ENCODE peak calls at places on chromosome 22, in ten cellular contexts. One of them, this sample, is unnamed.
A peak's percentile ranks its signal among the peaks of the same experiment; 100 is the strongest.

GRCh38 chr22:17945851-17946690 is 78.3 kb downstream of the MICAL3 start:
- DNase-seq in GM23248: no peak
- DNase-seq in choroid plexus epithelial cell: no peak
- DNase-seq in mammary epithelial cell: no peak
- DNase-seq in HCT116: no peak
- DNase-seq in MCF 10A: no peak
- DNase-seq in nucleus accumbens: no peak
- DNase-seq in fibroblast of lung: no peak
- DNase-seq in GM06990: no peak
- DNase-seq in NCI-H526 treated with DMSO at 0.1 percent for 48 hours: no peak
- DNase-seq in this sample: no peak

GRCh38 chr22:44130076-44130711 is 50.5 kb upstream of the PARVG start:
- DNase-seq in GM23248: no peak
- DNase-seq in choroid plexus epithelial cell: peak; percentile 10
- DNase-seq in mammary epithelial cell: no peak
- DNase-seq in HCT116: no peak
- DNase-seq in MCF 10A: no peak
- DNase-seq in nucleus accumbens: no peak
- DNase-seq in fibroblast of lung: no peak
- DNase-seq in GM06990: no peak
- DNase-seq in NCI-H526 treated with DMSO at 0.1 percent for 48 hours: no peak
- DNase-seq in this sample: no peak

GRCh38 chr22:44797181-44797720 is 44.9 kb downstream of the ARHGAP8 start:
- DNase-seq in GM23248: no peak
- DNase-seq in choroid plexus epithelial cell: no peak
- DNase-seq in mammary epithelial cell: no peak
- DNase-seq in HCT116: no peak
- DNase-seq in MCF 10A: no peak
- DNase-seq in nucleus accumbens: peak; percentile 2
- DNase-seq in fibroblast of lung: no peak
- DNase-seq in GM06990: no peak
- DNase-seq in NCI-H526 treated with DMSO at 0.1 percent for 48 hours: no peak
- DNase-seq in this sample: no peak

GRCh38 chr22:44402196-44403111 is 89.7 kb upstream of the SHISAL1 start:
- DNase-seq in GM23248: no peak
- DNase-seq in choroid plexus epithelial cell: no peak
- DNase-seq in mammary epithelial cell: no peak
- DNase-seq in HCT116: no peak
- DNase-seq in MCF 10A: no peak
- DNase-seq in nucleus accumbens: no peak
- DNase-seq in fibroblast of lung: no peak
- DNase-seq in GM06990: no peak
- DNase-seq in NCI-H526 treated with DMSO at 0.1 percent for 48 hours: no peak
- DNase-seq in this sample: no peak

GRCh38 chr22:35914665-35915476 is 113.8 kb downstream of the RBFOX2 start:
- DNase-seq in GM23248: peak; percentile 92
- DNase-seq in choroid plexus epithelial cell: peak; percentile 95
- DNase-seq in mammary epithelial cell: peak; percentile 91
- DNase-seq in HCT116: peak; percentile 80
- DNase-seq in MCF 10A: peak; percentile 95
- DNase-seq in nucleus accumbens: peak; percentile 67
- DNase-seq in fibroblast of lung: peak; percentile 92
- DNase-seq in GM06990: no peak
- DNase-seq in NCI-H526 treated with DMSO at 0.1 percent for 48 hours: peak; percentile 28
- DNase-seq in this sample: peak; percentile 66

GRCh38 chr22:42399315-42400271 is 32.6 kb downstream of the NFAM1 start:
- DNase-seq in GM23248: no peak
- DNase-seq in choroid plexus epithelial cell: peak; percentile 50
- DNase-seq in mammary epithelial cell: no peak
- DNase-seq in HCT116: no peak
- DNase-seq in MCF 10A: no peak
- DNase-seq in nucleus accumbens: no peak
- DNase-seq in fibroblast of lung: no peak
- DNase-seq in GM06990: no peak
- DNase-seq in NCI-H526 treated with DMSO at 0.1 percent for 48 hours: peak; percentile 50
- DNase-seq in this sample: no peak

GRCh38 chr22:26549902-26550497 is 37.7 kb upstream of the TFIP11 start:
- DNase-seq in GM23248: no peak
- DNase-seq in choroid plexus epithelial cell: peak; percentile 3
- DNase-seq in mammary epithelial cell: no peak
- DNase-seq in HCT116: no peak
- DNase-seq in MCF 10A: no peak
- DNase-seq in nucleus accumbens: no peak
- DNase-seq in fibroblast of lung: no peak
- DNase-seq in GM06990: no peak
- DNase-seq in NCI-H526 treated with DMSO at 0.1 percent for 48 hours: no peak
- DNase-seq in this sample: no peak

GRCh38 chr22:41848468-41848867 is 15.6 kb downstream of the SREBF2 start:
- DNase-seq in GM23248: peak; percentile 44
- DNase-seq in choroid plexus epithelial cell: no peak
- DNase-seq in mammary epithelial cell: no peak
- DNase-seq in HCT116: no peak
- DNase-seq in MCF 10A: peak; percentile 60
- DNase-seq in nucleus accumbens: no peak
- DNase-seq in fibroblast of lung: peak; percentile 61
- DNase-seq in GM06990: no peak
- DNase-seq in NCI-H526 treated with DMSO at 0.1 percent for 48 hours: no peak
- DNase-seq in this sample: no peak

GRCh38 chr22:32653823-32654222 is 147.7 kb upstream of the TIMP3 start:
- DNase-seq in GM23248: no peak
- DNase-seq in choroid plexus epithelial cell: no peak
- DNase-seq in mammary epithelial cell: no peak
- DNase-seq in HCT116: no peak
- DNase-seq in MCF 10A: no peak
- DNase-seq in nucleus accumbens: no peak
- DNase-seq in fibroblast of lung: no peak
- DNase-seq in GM06990: no peak
- DNase-seq in NCI-H526 treated with DMSO at 0.1 percent for 48 hours: no peak
- DNase-seq in this sample: no peak

GRCh38 chr22:29871684-29872083 is 11.3 kb upstream of the MTMR3 start:
- DNase-seq in GM23248: no peak
- DNase-seq in choroid plexus epithelial cell: peak; percentile 15
- DNase-seq in mammary epithelial cell: no peak
- DNase-seq in HCT116: no peak
- DNase-seq in MCF 10A: no peak
- DNase-seq in nucleus accumbens: no peak
- DNase-seq in fibroblast of lung: no peak
- DNase-seq in GM06990: no peak
- DNase-seq in NCI-H526 treated with DMSO at 0.1 percent for 48 hours: no peak
- DNase-seq in this sample: no peak

GRCh38 chr22:24410110-24410856 is 17.1 kb upstream of the ADORA2A start:
- DNase-seq in GM23248: peak; percentile 44
- DNase-seq in choroid plexus epithelial cell: peak; percentile 57
- DNase-seq in mammary epithelial cell: no peak
- DNase-seq in HCT116: no peak
- DNase-seq in MCF 10A: peak; percentile 56
- DNase-seq in nucleus accumbens: no peak
- DNase-seq in fibroblast of lung: peak; percentile 61
- DNase-seq in GM06990: no peak
- DNase-seq in NCI-H526 treated with DMSO at 0.1 percent for 48 hours: no peak
- DNase-seq in this sample: no peak

GRCh38 chr22:47337161-47337621 is 574.7 kb downstream of the TBC1D22A start:
- DNase-seq in GM23248: peak; percentile 77
- DNase-seq in choroid plexus epithelial cell: peak; percentile 54
- DNase-seq in mammary epithelial cell: no peak
- DNase-seq in HCT116: peak; percentile 76
- DNase-seq in MCF 10A: peak; percentile 77
- DNase-seq in nucleus accumbens: no peak
- DNase-seq in fibroblast of lung: peak; percentile 92
- DNase-seq in GM06990: no peak
- DNase-seq in NCI-H526 treated with DMSO at 0.1 percent for 48 hours: no peak
- DNase-seq in this sample: no peak

GRCh38 chr22:18032455-18033101 is 8.2 kb upstream of the MICAL3 start:
- DNase-seq in GM23248: peak; percentile 95
- DNase-seq in choroid plexus epithelial cell: no peak
- DNase-seq in mammary epithelial cell: peak; percentile 96
- DNase-seq in HCT116: peak; percentile 60
- DNase-seq in MCF 10A: peak; percentile 96
- DNase-seq in nucleus accumbens: no peak
- DNase-seq in fibroblast of lung: peak; percentile 55
- DNase-seq in GM06990: no peak
- DNase-seq in NCI-H526 treated with DMSO at 0.1 percent for 48 hours: no peak
- DNase-seq in this sample: no peak

GRCh38 chr22:44068422-44069191 is 44.5 kb downstream of the PARVB start:
- DNase-seq in GM23248: no peak
- DNase-seq in choroid plexus epithelial cell: no peak
- DNase-seq in mammary epithelial cell: no peak
- DNase-seq in HCT116: no peak
- DNase-seq in MCF 10A: no peak
- DNase-seq in nucleus accumbens: peak; percentile 33
- DNase-seq in fibroblast of lung: no peak
- DNase-seq in GM06990: peak; percentile 68
- DNase-seq in NCI-H526 treated with DMSO at 0.1 percent for 48 hours: no peak
- DNase-seq in this sample: no peak

GRCh38 chr22:22748297-22748743 is 103.9 kb downstream of the GGTLC2 start:
- DNase-seq in GM23248: peak; percentile 68
- DNase-seq in choroid plexus epithelial cell: peak; percentile 78
- DNase-seq in mammary epithelial cell: peak; percentile 31
- DNase-seq in HCT116: no peak
- DNase-seq in MCF 10A: peak; percentile 71
- DNase-seq in nucleus accumbens: no peak
- DNase-seq in fibroblast of lung: peak; percentile 65
- DNase-seq in GM06990: no peak
- DNase-seq in NCI-H526 treated with DMSO at 0.1 percent for 48 hours: no peak
- DNase-seq in this sample: no peak

GRCh38 chr22:45966892-45967365 is 10.0 kb downstream of the WNT7B start:
- DNase-seq in GM23248: no peak
- DNase-seq in choroid plexus epithelial cell: no peak
- DNase-seq in mammary epithelial cell: no peak
- DNase-seq in HCT116: no peak
- DNase-seq in MCF 10A: no peak
- DNase-seq in nucleus accumbens: no peak
- DNase-seq in fibroblast of lung: no peak
- DNase-seq in GM06990: no peak
- DNase-seq in NCI-H526 treated with DMSO at 0.1 percent for 48 hours: no peak
- DNase-seq in this sample: no peak

GRCh38 chr22:47954107-47954506 is 1191.7 kb downstream of the TBC1D22A start:
- DNase-seq in GM23248: no peak
- DNase-seq in choroid plexus epithelial cell: no peak
- DNase-seq in mammary epithelial cell: no peak
- DNase-seq in HCT116: no peak
- DNase-seq in MCF 10A: no peak
- DNase-seq in nucleus accumbens: no peak
- DNase-seq in fibroblast of lung: no peak
- DNase-seq in GM06990: no peak
- DNase-seq in NCI-H526 treated with DMSO at 0.1 percent for 48 hours: no peak
- DNase-seq in this sample: no peak

GRCh38 chr22:35305525-35306070 is 5.9 kb downstream of the TOM1 start:
- DNase-seq in GM23248: no peak
- DNase-seq in choroid plexus epithelial cell: peak; percentile 47
- DNase-seq in mammary epithelial cell: no peak
- DNase-seq in HCT116: no peak
- DNase-seq in MCF 10A: no peak
- DNase-seq in nucleus accumbens: no peak
- DNase-seq in fibroblast of lung: no peak
- DNase-seq in GM06990: no peak
- DNase-seq in NCI-H526 treated with DMSO at 0.1 percent for 48 hours: no peak
- DNase-seq in this sample: no peak

GRCh38 chr22:46894851-46895640 is 132.6 kb downstream of the TBC1D22A start:
- DNase-seq in GM23248: no peak
- DNase-seq in choroid plexus epithelial cell: no peak
- DNase-seq in mammary epithelial cell: no peak
- DNase-seq in HCT116: no peak
- DNase-seq in MCF 10A: no peak
- DNase-seq in nucleus accumbens: no peak
- DNase-seq in fibroblast of lung: no peak
- DNase-seq in GM06990: no peak
- DNase-seq in NCI-H526 treated with DMSO at 0.1 percent for 48 hours: no peak
- DNase-seq in this sample: no peak

GRCh38 chr22:33328789-33329296 is 270.7 kb upstream of the SYN3 start:
- DNase-seq in GM23248: peak; percentile 57
- DNase-seq in choroid plexus epithelial cell: peak; percentile 49
- DNase-seq in mammary epithelial cell: peak; percentile 87
- DNase-seq in HCT116: no peak
- DNase-seq in MCF 10A: no peak
- DNase-seq in nucleus accumbens: no peak
- DNase-seq in fibroblast of lung: peak; percentile 36
- DNase-seq in GM06990: no peak
- DNase-seq in NCI-H526 treated with DMSO at 0.1 percent for 48 hours: no peak
- DNase-seq in this sample: no peak

GRCh38 chr22:30948930-30949342 is 19.6 kb downstream of the MORC2 start:
- DNase-seq in GM23248: peak; percentile 36
- DNase-seq in choroid plexus epithelial cell: no peak
- DNase-seq in mammary epithelial cell: peak; percentile 6
- DNase-seq in HCT116: no peak
- DNase-seq in MCF 10A: no peak
- DNase-seq in nucleus accumbens: no peak
- DNase-seq in fibroblast of lung: no peak
- DNase-seq in GM06990: no peak
- DNase-seq in NCI-H526 treated with DMSO at 0.1 percent for 48 hours: no peak
- DNase-seq in this sample: no peak

GRCh38 chr22:17057959-17058814 is 26.6 kb upstream of the IL17RA start:
- DNase-seq in GM23248: peak; percentile 79
- DNase-seq in choroid plexus epithelial cell: peak; percentile 85
- DNase-seq in mammary epithelial cell: peak; percentile 52
- DNase-seq in HCT116: peak; percentile 45
- DNase-seq in MCF 10A: peak; percentile 79
- DNase-seq in nucleus accumbens: peak; percentile 53
- DNase-seq in fibroblast of lung: peak; percentile 72
- DNase-seq in GM06990: peak; percentile 34
- DNase-seq in NCI-H526 treated with DMSO at 0.1 percent for 48 hours: peak; percentile 17
- DNase-seq in this sample: no peak

GRCh38 chr22:30205281-30206115 is 41.1 kb downstream of the LIF start:
- DNase-seq in GM23248: peak; percentile 97
- DNase-seq in choroid plexus epithelial cell: peak; percentile 94
- DNase-seq in mammary epithelial cell: peak; percentile 99
- DNase-seq in HCT116: no peak
- DNase-seq in MCF 10A: peak; percentile 95
- DNase-seq in nucleus accumbens: no peak
- DNase-seq in fibroblast of lung: peak; percentile 98
- DNase-seq in GM06990: no peak
- DNase-seq in NCI-H526 treated with DMSO at 0.1 percent for 48 hours: no peak
- DNase-seq in this sample: no peak

GRCh38 chr22:30280495-30280894 is 8.8 kb downstream of the CASTOR1 start:
- DNase-seq in GM23248: peak; percentile 36
- DNase-seq in choroid plexus epithelial cell: peak; percentile 37
- DNase-seq in mammary epithelial cell: no peak
- DNase-seq in HCT116: no peak
- DNase-seq in MCF 10A: no peak
- DNase-seq in nucleus accumbens: no peak
- DNase-seq in fibroblast of lung: peak; percentile 50
- DNase-seq in GM06990: no peak
- DNase-seq in NCI-H526 treated with DMSO at 0.1 percent for 48 hours: no peak
- DNase-seq in this sample: no peak

GRCh38 chr22:19723990-19724827 is 870 bp downstream of the GP1BB start:
- DNase-seq in GM23248: no peak
- DNase-seq in choroid plexus epithelial cell: peak; percentile 42
- DNase-seq in mammary epithelial cell: no peak
- DNase-seq in HCT116: no peak
- DNase-seq in MCF 10A: no peak
- DNase-seq in nucleus accumbens: no peak
- DNase-seq in fibroblast of lung: no peak
- DNase-seq in GM06990: peak; percentile 55
- DNase-seq in NCI-H526 treated with DMSO at 0.1 percent for 48 hours: no peak
- DNase-seq in this sample: no peak

GRCh38 chr22:23073506-23074229 is 3.3 kb downstream of the GNAZ start:
- DNase-seq in GM23248: no peak
- DNase-seq in choroid plexus epithelial cell: no peak
- DNase-seq in mammary epithelial cell: no peak
- DNase-seq in HCT116: no peak
- DNase-seq in MCF 10A: no peak
- DNase-seq in nucleus accumbens: no peak
- DNase-seq in fibroblast of lung: no peak
- DNase-seq in GM06990: no peak
- DNase-seq in NCI-H526 treated with DMSO at 0.1 percent for 48 hours: no peak
- DNase-seq in this sample: no peak

GRCh38 chr22:20867179-20868099 is 8.6 kb downstream of the SNAP29 start:
- DNase-seq in GM23248: peak; percentile 33
- DNase-seq in choroid plexus epithelial cell: peak; percentile 76
- DNase-seq in mammary epithelial cell: no peak
- DNase-seq in HCT116: no peak
- DNase-seq in MCF 10A: no peak
- DNase-seq in nucleus accumbens: peak; percentile 10
- DNase-seq in fibroblast of lung: peak; percentile 62
- DNase-seq in GM06990: no peak
- DNase-seq in NCI-H526 treated with DMSO at 0.1 percent for 48 hours: no peak
- DNase-seq in this sample: no peak

GRCh38 chr22:20638143-20638870 is 130.9 kb downstream of the MED15 start:
- DNase-seq in GM23248: no peak
- DNase-seq in choroid plexus epithelial cell: no peak
- DNase-seq in mammary epithelial cell: no peak
- DNase-seq in HCT116: no peak
- DNase-seq in MCF 10A: no peak
- DNase-seq in nucleus accumbens: no peak
- DNase-seq in fibroblast of lung: no peak
- DNase-seq in GM06990: no peak
- DNase-seq in NCI-H526 treated with DMSO at 0.1 percent for 48 hours: no peak
- DNase-seq in this sample: no peak